ENCODE peak calls at places on chromosomes 4 and X, in seven cellular contexts. Y is activated CD8-positive, alpha-beta memory T cell treated with anti-CD3 and anti-CD28 coated beads, Interleukin-2, amount 50 U/mL, for 48 hours; M is transverse colon; Q is colonic mucosa; G is activated CD4-positive, alpha-beta T cell treated with anti-CD3 and anti-CD28 coated beads for 48 hours; S is GM19239; N is DMS153. R is an unnamed sample.

GRCh38 chrX:100636321-100636991 is at the start of gene TSPAN6:
- DNase-seq in S (peak), Y (peak), N (peak), Q (peak), G (peak), M (peak), R (peak)

GRCh38 chrX:16664626-16665025 is 14.7 kb downstream of the S100G start:
- DNase-seq in G (no peak), S (no peak), N (no peak), M (no peak), Q (no peak), Y (no peak), R (no peak)

GRCh38 chrX:13885591-13885990 is 68.7 kb upstream of the GPM6B start:
- DNase-seq in Y (no peak), Q (no peak), S (no peak), M (no peak), G (no peak), N (no peak), R (no peak)

GRCh38 chr4:30616943-30617646 is 103.1 kb upstream of the PCDH7 start:
- DNase-seq in M (no peak), Q (no peak), S (no peak), G (no peak), N (no peak), Y (no peak), R (no peak)

GRCh38 chr4:104896623-104897296 is 249.9 kb upstream of the TET2 start:
- DNase-seq in S (no peak), M (no peak), G (no peak), N (peak), Q (no peak), Y (no peak), R (peak)

GRCh38 chr4:7733201-7733600 is 206.5 kb downstream of the AFAP1 start:
- DNase-seq in S (no peak), M (no peak), N (no peak), Y (no peak), G (no peak), Q (no peak), R (no peak)

GRCh38 chrX:71184092-71184491 is 38.9 kb upstream of the GJB1 start:
- DNase-seq in S (no peak), G (no peak), Y (no peak), Q (no peak), M (no peak), N (no peak), R (no peak)

GRCh38 chr4:77220841-77221613 is 64.0 kb downstream of the CCNG2 start:
- DNase-seq in M (no peak), Y (no peak), N (no peak), S (no peak), G (no peak), Q (no peak), R (no peak)

GRCh38 chr4:126890994-126891393 is 741.8 kb upstream of the INTU start:
- DNase-seq in S (no peak), M (no peak), Q (no peak), Y (no peak), G (no peak), N (no peak), R (no peak)

GRCh38 chr4:47703964-47704363 is 133.9 kb downstream of the CORIN start:
- DNase-seq in S (no peak), Y (no peak), N (no peak), Q (no peak), G (no peak), M (no peak), R (no peak)

GRCh38 chrX:24175276-24175675 is 25.7 kb downstream of the ZFX start:
- DNase-seq in M (no peak), S (no peak), G (no peak), Q (no peak), N (no peak), Y (no peak), R (no peak)

GRCh38 chr4:90025248-90025647 is 101.9 kb upstream of the CCSER1 start:
- DNase-seq in Y (no peak), S (no peak), Q (no peak), M (no peak), N (no peak), G (no peak), R (no peak)

GRCh38 chrX:97009391-97009790 is 125.7 kb downstream of the RPA4 start:
- DNase-seq in N (no peak), Y (no peak), M (no peak), S (no peak), Q (no peak), G (no peak), R (no peak)

GRCh38 chr4:145935253-145936141 is 3.1 kb downstream of the ZNF827 start:
- DNase-seq in Q (peak), G (peak), Y (peak), S (peak), M (peak), N (no peak), R (peak)

GRCh38 chr4:25860586-25861421 is 2.0 kb downstream of the SEL1L3 start:
- DNase-seq in Y (no peak), Q (peak), M (peak), N (no peak), G (no peak), S (no peak), R (no peak)

GRCh38 chr4:74654230-74654681 is 140.1 kb downstream of the BTC start:
- DNase-seq in Y (no peak), M (no peak), N (no peak), Q (peak), G (no peak), S (no peak), R (no peak)

GRCh38 chr4:133150643-133151300 is 1.7 kb downstream of the PCDH10 start:
- DNase-seq in N (no peak), Y (no peak), S (no peak), Q (no peak), G (peak), M (no peak), R (peak)

GRCh38 chr4:11505225-11505971 is 76.7 kb upstream of the HS3ST1 start:
- DNase-seq in S (no peak), Y (no peak), N (peak), M (peak), G (peak), Q (peak), R (no peak)

GRCh38 chrX:13836575-13836974 is 19.7 kb upstream of the GPM6B start:
- DNase-seq in M (no peak), S (no peak), N (no peak), G (no peak), Y (no peak), Q (no peak), R (no peak)

GRCh38 chrX:147978931-147979330 is 2.2 kb upstream of the FMR1NB start:
- DNase-seq in N (no peak), Y (no peak), Q (no peak), M (no peak), G (no peak), S (no peak), R (no peak)

GRCh38 chr4:1166509-1167243 is 5.7 kb downstream of the SPON2 start:
- DNase-seq in Q (no peak), Y (no peak), N (no peak), G (no peak), S (no peak), M (no peak), R (no peak)

GRCh38 chr4:55311792-55312490 is 34.1 kb upstream of the SRD5A3 start:
- DNase-seq in M (no peak), Y (no peak), G (no peak), N (no peak), S (no peak), Q (no peak), R (peak)

GRCh38 chr4:95728145-95728544 is 111.7 kb upstream of the PDHA2 start:
- DNase-seq in Q (no peak), S (no peak), Y (no peak), M (no peak), N (no peak), G (no peak), R (no peak)

GRCh38 chr4:145619639-145619996 is 433 bp downstream of the MMAA start:
- DNase-seq in M (peak), S (no peak), G (peak), Q (peak), N (no peak), Y (peak), R (peak)

GRCh38 chrX:112820364-112821308 is 20.0 kb downstream of the AMOT start:
- DNase-seq in Y (no peak), Q (peak), N (peak), S (no peak), M (no peak), G (no peak), R (no peak)